ENCODE peak calls at places on chromosomes 1 and 21, in five cellular contexts. P is CD4-positive, alpha-beta T cell; Q is endothelial cell; Z is GM12864; W is AG10803. E is an unnamed sample.

GRCh38 chr1:17957588-17958267 is 149.9 kb upstream of the IGSF21 start:
- DNase-seq in W (peak), P (no peak), Q (no peak), Z (no peak), E (no peak)

GRCh38 chr1:41482001-41482765 is 2.3 kb downstream of the EDN2 start:
- DNase-seq in W (no peak), P (no peak), Z (no peak), Q (no peak), E (no peak)

GRCh38 chr1:155325596-155325893 is 4.9 kb downstream of the RUSC1 start:
- DNase-seq in W (no peak), Q (no peak), P (no peak), Z (no peak), E (no peak)

GRCh38 chr1:110594466-110595076 is 11.6 kb downstream of the KCNA2 start:
- DNase-seq in P (no peak), Q (no peak), W (no peak), Z (no peak), E (no peak)

GRCh38 chr1:64543831-64544230 is 73.9 kb downstream of the CACHD1 start:
- DNase-seq in P (no peak), Z (no peak), W (no peak), Q (no peak), E (no peak)

GRCh38 chr1:167373398-167373797 is 144.9 kb downstream of the CD247 start:
- DNase-seq in P (no peak), Q (no peak), Z (no peak), W (peak), E (peak)

GRCh38 chr1:62439652-62440371 is 3.0 kb downstream of the USP1 start:
- DNase-seq in W (no peak), P (no peak), Z (peak), Q (no peak), E (no peak)

GRCh38 chr1:29124366-29125236 is 898 bp upstream of the TMEM200B start:
- DNase-seq in W (peak), Q (peak), P (peak), Z (no peak), E (peak)

GRCh38 chr1:9689971-9690381 is 38.4 kb downstream of the PIK3CD start:
- DNase-seq in Q (peak), Z (no peak), W (no peak), P (no peak), E (no peak)

GRCh38 chr1:42140191-42140590 is 13.0 kb upstream of the GUCA2B start:
- DNase-seq in Z (no peak), Q (no peak), P (no peak), W (no peak), E (no peak)

GRCh38 chr1:200150721-200151120 is 123.2 kb downstream of the NR5A2 start:
- DNase-seq in P (no peak), Q (no peak), W (peak), Z (peak), E (no peak)

GRCh38 chr1:23634840-23635642 is 56.6 kb upstream of the RPL11 start:
- DNase-seq in P (peak), Z (no peak), Q (peak), W (peak), E (peak)

GRCh38 chr1:212457740-212458338 is 25.1 kb downstream of the NENF start:
- DNase-seq in P (peak), Q (peak), W (no peak), Z (no peak), E (no peak)

GRCh38 chr1:2109581-2110021 is 59.4 kb downstream of the PRKCZ start:
- DNase-seq in P (no peak), Q (no peak), W (no peak), Z (no peak), E (no peak)

GRCh38 chr1:30299393-30299792 is 424.0 kb downstream of the MATN1 start:
- DNase-seq in P (no peak), Z (no peak), Q (no peak), W (no peak), E (no peak)

GRCh38 chr1:178282949-178283367 is 189.1 kb downstream of the RASAL2 start:
- DNase-seq in Q (no peak), P (no peak), W (peak), Z (no peak), E (peak)

GRCh38 chr21:27464643-27465042 is 497.8 kb upstream of the ADAMTS5 start:
- DNase-seq in P (no peak), W (peak), Z (no peak), Q (no peak), E (no peak)

GRCh38 chr1:6389971-6390370 is 3.6 kb downstream of the ACOT7 start:
- DNase-seq in P (no peak), Q (no peak), W (no peak), Z (no peak), E (no peak)

GRCh38 chr1:247966520-247967204 is 1.6 kb downstream of the OR2AK2 start:
- DNase-seq in P (no peak), Z (peak), W (no peak), Q (no peak), E (no peak)

GRCh38 chr21:33549848-33550771 is 7.3 kb downstream of the SON start:
- DNase-seq in W (no peak), Z (no peak), P (no peak), Q (no peak), E (no peak)

GRCh38 chr1:212589434-212589833 is 19.1 kb upstream of the ATF3 start:
- DNase-seq in Q (no peak), W (no peak), P (no peak), Z (no peak), E (no peak)

GRCh38 chr1:27557596-27558340 is 46.2 kb downstream of the AHDC1 start:
- DNase-seq in W (no peak), Z (no peak), Q (no peak), P (no peak), E (no peak)

GRCh38 chr1:25432364-25432719 is 1.6 kb downstream of the MACO1 start:
- DNase-seq in P (no peak), W (no peak), Z (no peak), Q (no peak), E (no peak)

GRCh38 chr1:61043010-61043820 is 39.1 kb upstream of the NFIA start:
- DNase-seq in Q (peak), W (peak), Z (no peak), P (peak), E (peak)

GRCh38 chr1:25814688-25815087 is 5.1 kb upstream of the MTFR1L start:
- DNase-seq in P (no peak), Z (no peak), Q (no peak), W (no peak), E (no peak)

GRCh38 chr1:228438266-228438665 is 21.6 kb upstream of the TRIM17 start:
- DNase-seq in Q (no peak), P (no peak), Z (no peak), W (no peak), E (no peak)

GRCh38 chr1:214086945-214087344 is 99.2 kb downstream of the PROX1 start:
- DNase-seq in Q (no peak), W (no peak), Z (no peak), P (no peak), E (no peak)
- TF ChIP-seq CTCF in Q (no peak), W (no peak), Z (no peak), P (no peak), E (no peak)

GRCh38 chr1:35555212-35555584 is 2.0 kb downstream of the KIAA0319L start:
- DNase-seq in Q (no peak), Z (no peak), W (no peak), P (no peak), E (no peak)

GRCh38 chr1:35557118-35557610 is at the start of gene KIAA0319L:
- DNase-seq in Z (no peak), P (no peak), W (peak), Q (peak), E (no peak)

GRCh38 chr1:35557611-35558373 is at the start of gene NCDN:
- DNase-seq in W (peak), Q (peak), P (peak), Z (peak), E (peak)

GRCh38 chr1:35555601-35556477 is 1.4 kb downstream of the KIAA0319L start:
- DNase-seq in P (no peak), W (peak), Q (no peak), Z (no peak), E (no peak)

DNA sequence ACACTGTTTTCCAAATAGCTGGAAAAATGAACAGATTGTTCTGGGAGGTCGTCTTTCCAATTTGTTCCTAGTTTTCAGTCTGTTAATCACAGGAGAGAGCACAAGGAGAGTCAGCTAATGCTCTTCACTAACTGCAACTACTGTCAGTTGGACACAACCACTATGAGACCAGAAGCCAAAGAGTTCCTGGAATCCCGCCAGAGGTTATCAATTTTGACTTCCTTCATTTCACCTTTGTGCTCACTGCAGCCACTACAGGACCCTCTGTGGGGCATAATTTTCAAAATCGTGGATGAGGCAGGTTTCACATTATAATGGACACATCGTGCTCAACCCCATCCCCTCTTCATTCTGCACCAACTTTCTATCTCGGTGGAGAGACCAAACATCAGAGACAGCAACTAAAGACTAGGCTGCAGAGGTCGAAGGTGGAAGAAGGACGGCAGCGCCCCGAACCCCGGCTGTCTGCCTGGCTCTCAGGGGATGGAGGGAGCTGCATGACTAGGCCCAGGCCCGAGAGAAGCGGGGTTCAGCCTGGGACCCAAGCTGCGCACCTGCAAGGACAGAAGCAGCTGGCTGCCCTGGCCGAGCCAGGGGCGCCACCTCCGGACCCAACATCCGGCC is 597 bp downstream of the KIAA0319L start:
- DNase-seq in P (no peak), Q (no peak), Z (no peak), W (no peak), E (no peak)
- TF ChIP-seq CTCF in P (no peak), Q (no peak), Z (no peak), W (no peak), E (no peak)

GRCh38 chr1:174880171-174880570 is 119.6 kb upstream of the CACYBP start:
- DNase-seq in Z (no peak), P (no peak), Q (no peak), W (no peak), E (no peak)

GRCh38 chr1:174884001-174884400 is 115.7 kb upstream of the CACYBP start:
- DNase-seq in W (no peak), Q (no peak), Z (no peak), P (no peak), E (no peak)

GRCh38 chr1:174883361-174883760 is 116.4 kb upstream of the CACYBP start:
- DNase-seq in W (peak), P (no peak), Z (no peak), Q (no peak), E (peak)
- TF ChIP-seq CTCF in W (peak), P (peak), Z (no peak), Q (no peak), E (peak)

DNA sequence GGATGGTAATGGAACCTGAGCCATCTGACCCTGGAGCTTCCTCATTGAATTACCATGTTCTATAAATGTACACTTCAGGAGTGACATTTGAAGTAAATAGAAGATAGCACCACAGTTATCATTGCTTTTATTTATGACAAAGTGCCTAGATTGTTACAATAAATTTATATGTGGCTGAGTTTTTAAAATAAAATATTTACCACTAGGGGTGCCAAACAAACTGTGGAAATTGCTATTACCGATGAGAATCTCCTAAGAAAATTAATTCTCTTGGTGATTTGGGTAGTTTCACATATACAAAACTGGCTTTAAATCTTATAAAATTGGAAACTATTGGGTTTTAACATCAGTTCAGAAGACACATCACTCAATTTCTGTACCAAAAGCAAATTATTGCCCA is 1.4 kb upstream of the TNR start:
- DNase-seq in Z (no peak), P (no peak), Q (no peak), W (no peak), E (no peak)
- TF ChIP-seq CTCF in Z (no peak), P (no peak), Q (peak), W (peak), E (no peak)

GRCh38 chr1:92784639-92785500 is at the start of gene EVI5:
- DNase-seq in Q (peak), W (peak), Z (peak), P (peak), E (peak)
- TF ChIP-seq CTCF in Q (no peak), W (no peak), Z (no peak), P (peak), E (no peak)